ENCODE peak calls at places on chromosomes 1 and 21, in four cellular contexts. A, F, V and C are unnamed samples.

GRCh38 chr1:159879136-159879535 is 16.7 kb upstream of the VSIG8 start:
- DNase-seq in A (no peak), F (no peak), V (no peak), C (no peak)

GRCh38 chr1:14681182-14681581 is 82.7 kb downstream of the KAZN start:
- DNase-seq in A (peak; percentile 24), F (no peak), V (no peak), C (no peak)

GRCh38 chr1:87972818-87973217 is 644.1 kb downstream of the LMO4 start:
- DNase-seq in A (no peak), F (no peak), V (no peak), C (no peak)

GRCh38 chr1:186102559-186103148 is 272.4 kb downstream of the TPR start:
- DNase-seq in A (peak; percentile 55), F (no peak), V (peak; percentile 41), C (peak; percentile 95)

GRCh38 chr21:42061866-42062542 is 9.1 kb upstream of the UMODL1 start:
- DNase-seq in A (no peak), F (peak; percentile 93), V (no peak), C (no peak)

GRCh38 chr1:91689586-91690481 is 189.2 kb downstream of the CDC7 start:
- DNase-seq in A (no peak), F (no peak), V (no peak), C (peak; percentile 79)

GRCh38 chr1:238789916-238790667 is 596.3 kb upstream of the CHRM3 start:
- DNase-seq in A (peak; percentile 8), F (no peak), V (no peak), C (no peak)

GRCh38 chr1:240055978-240056772 is 35.5 kb upstream of the FMN2 start:
- DNase-seq in A (no peak), F (no peak), V (no peak), C (no peak)

GRCh38 chr1:109770331-109771095 is 6.8 kb upstream of the EPS8L3 start:
- DNase-seq in A (no peak), F (no peak), V (no peak), C (no peak)

GRCh38 chr1:103111926-103112325 is 3.6 kb upstream of the COL11A1 start:
- DNase-seq in A (peak; percentile 27), F (no peak), V (no peak), C (no peak)

GRCh38 chr1:2561898-2562895 is 6.0 kb downstream of the TNFRSF14 start:
- DNase-seq in A (no peak), F (no peak), V (no peak), C (no peak)

GRCh38 chr1:154453577-154454352 is 48.3 kb upstream of the TDRD10 start:
- DNase-seq in A (peak; percentile 74), F (no peak), V (no peak), C (peak; percentile 78)

GRCh38 chr1:104120488-104120887 is 370.8 kb downstream of the AMY1C start:
- DNase-seq in A (no peak), F (no peak), V (no peak), C (no peak)

GRCh38 chr1:19949016-19949415 is 25.6 kb upstream of the PLA2G2E start:
- DNase-seq in A (peak; percentile 90), F (no peak), V (peak; percentile 61), C (peak; percentile 76)

GRCh38 chr21:42991992-42992740 is 17.8 kb downstream of the PKNOX1 start:
- DNase-seq in A (peak; percentile 21), F (peak; percentile 45), V (peak; percentile 77), C (peak; percentile 93)

GRCh38 chr1:178048426-178048825 is 45.5 kb upstream of the RASAL2 start:
- DNase-seq in A (peak; percentile 39), F (no peak), V (no peak), C (no peak)

GRCh38 chr21:36532769-36533467 is 53.0 kb upstream of the CLDN14 start:
- DNase-seq in A (no peak), F (no peak), V (no peak), C (no peak)

GRCh38 chr1:25425098-25426085 is 4.8 kb upstream of the RHCE start:
- DNase-seq in A (peak; percentile 56), F (no peak), V (no peak), C (no peak)

GRCh38 chr1:116988248-116988647 is 13.3 kb upstream of the CD101 start:
- DNase-seq in A (peak; percentile 16), F (no peak), V (no peak), C (peak; percentile 78)

GRCh38 chr1:37461698-37462436 is 12.5 kb upstream of the ZC3H12A start:
- DNase-seq in A (no peak), F (no peak), V (no peak), C (peak; percentile 58)

GRCh38 chr1:87598429-87598828 is 269.7 kb downstream of the LMO4 start:
- DNase-seq in A (no peak), F (no peak), V (no peak), C (no peak)

GRCh38 chr1:113073457-113073950 is 506 bp downstream of the LRIG2 start:
- DNase-seq in A (no peak), F (no peak), V (peak; percentile 18), C (peak; percentile 59)
- H3K4me3 ChIP-seq in A (peak overlapping the region; percentile 92), F (peak overlapping the region; percentile 87), V (peak overlapping the region; percentile 85), C (peak overlapping the region; percentile 96)

GRCh38 chr1:243712890-243713425 is 137.1 kb downstream of the AKT3 start:
- DNase-seq in A (no peak), F (no peak), V (no peak), C (peak; percentile 29)

GRCh38 chr1:243708210-243708609 is 141.8 kb downstream of the AKT3 start:
- DNase-seq in A (no peak), F (no peak), V (no peak), C (peak; percentile 43)

GRCh38 chr1:243713470-243714186 is 136.4 kb downstream of the AKT3 start:
- DNase-seq in A (no peak), F (no peak), V (no peak), C (peak; percentile 59)

GRCh38 chr1:243712242-243712641 is 137.8 kb downstream of the AKT3 start:
- DNase-seq in A (no peak), F (no peak), V (no peak), C (no peak)

GRCh38 chr1:243710467-243710866 is 139.6 kb downstream of the AKT3 start:
- DNase-seq in A (no peak), F (no peak), V (no peak), C (no peak)
- H3K4me3 ChIP-seq in A (no peak overlapping the region), F (no peak overlapping the region), V (no peak overlapping the region), C (no peak overlapping the region)

GRCh38 chr1:17538428-17539130 is 919 bp upstream of the ARHGEF10L start:
- DNase-seq in A (no peak), F (no peak), V (no peak), C (no peak)

GRCh38 chr1:17539526-17540254 is at the start of gene ARHGEF10L:
- DNase-seq in A (no peak), F (no peak), V (no peak), C (no peak)

GRCh38 chr1:17540255-17541001 is 930 bp downstream of the ARHGEF10L start:
- DNase-seq in A (no peak), F (no peak), V (no peak), C (peak; percentile 43)

GRCh38 chr1:17538010-17538409 is 1.5 kb upstream of the ARHGEF10L start:
- DNase-seq in A (no peak), F (no peak), V (no peak), C (no peak)

DNA sequence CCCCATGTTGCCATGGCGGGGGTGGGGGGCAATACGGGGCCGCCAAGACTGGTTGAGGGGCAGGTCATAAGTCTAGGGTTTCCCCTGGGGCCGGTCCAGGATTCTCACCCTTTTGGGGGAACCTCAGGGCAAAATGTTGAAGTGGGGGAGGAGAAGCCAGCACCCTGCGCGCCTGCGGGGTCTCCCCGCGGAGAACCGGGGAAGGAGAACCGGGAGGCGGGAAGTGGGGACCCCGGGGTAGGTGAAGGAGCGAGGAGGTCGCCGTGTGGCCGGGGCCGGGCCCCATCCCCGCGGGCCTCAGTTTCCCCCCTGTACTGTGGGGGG is 334 bp upstream of the ARHGEF10L start:
- DNase-seq in A (no peak), F (no peak), V (no peak), C (no peak)
- H3K4me3 ChIP-seq in A (peak overlapping the region; percentile 51), F (no peak overlapping the region), V (peak overlapping the region; percentile 25), C (peak overlapping the region; percentile 21)

DNA sequence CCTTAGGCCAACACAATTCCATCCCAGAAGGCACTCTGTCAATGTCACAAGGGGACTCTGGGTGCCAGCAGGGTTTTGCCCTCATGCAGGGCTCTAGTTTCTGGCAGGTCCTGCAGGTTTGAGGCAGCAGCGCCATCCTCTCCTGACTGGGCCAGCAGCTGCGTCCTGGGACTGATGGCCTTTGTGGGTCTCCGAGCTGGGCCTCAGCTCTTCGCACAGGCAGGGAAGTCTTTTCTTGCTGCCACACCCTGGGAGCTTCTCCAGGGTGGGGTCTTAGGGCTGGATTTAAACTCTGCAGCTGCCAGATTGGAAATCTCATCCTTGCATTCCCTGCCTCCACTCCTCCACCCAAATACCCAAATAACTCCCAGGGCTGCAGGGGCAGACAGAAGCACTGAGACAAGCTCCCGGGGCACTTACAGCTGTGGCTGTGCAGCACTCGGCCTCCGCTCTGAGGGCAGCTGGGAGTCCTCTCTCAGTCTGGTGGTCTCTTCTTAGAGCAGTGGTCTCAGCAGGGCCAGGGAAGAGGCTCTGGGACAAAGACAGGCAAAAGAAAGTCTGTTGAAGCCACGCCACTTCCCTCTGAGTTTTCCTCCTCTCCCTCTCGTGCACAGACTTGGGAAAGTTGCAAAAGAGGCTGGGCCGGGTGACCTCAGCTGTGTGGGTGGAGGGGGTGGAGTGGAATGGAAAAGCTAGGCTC is at the start of gene RAB7B:
- DNase-seq in A (peak; percentile 76), F (no peak), V (no peak), C (peak; percentile 81)
- H3K4me3 ChIP-seq in A (peak within 1 kb of the TSS; percentile 62), F (no peak within 1 kb of the TSS), V (no peak within 1 kb of the TSS), C (peak within 1 kb of the TSS; percentile 38)

GRCh38 chr1:247357781-247358211 is 26.1 kb upstream of the ZNF496 start:
- DNase-seq in A (peak; percentile 32), F (no peak), V (peak; percentile 70), C (peak; percentile 81)

GRCh38 chr1:247358920-247359319 is 27.3 kb upstream of the ZNF496 start:
- DNase-seq in A (peak; percentile 19), F (no peak), V (no peak), C (peak; percentile 51)

GRCh38 chr1:247362074-247362597 is 30.5 kb upstream of the ZNF496 start:
- DNase-seq in A (no peak), F (no peak), V (no peak), C (no peak)

GRCh38 chr1:247360991-247361721 is 29.5 kb upstream of the ZNF496 start:
- DNase-seq in A (no peak), F (no peak), V (no peak), C (peak; percentile 47)

DNA sequence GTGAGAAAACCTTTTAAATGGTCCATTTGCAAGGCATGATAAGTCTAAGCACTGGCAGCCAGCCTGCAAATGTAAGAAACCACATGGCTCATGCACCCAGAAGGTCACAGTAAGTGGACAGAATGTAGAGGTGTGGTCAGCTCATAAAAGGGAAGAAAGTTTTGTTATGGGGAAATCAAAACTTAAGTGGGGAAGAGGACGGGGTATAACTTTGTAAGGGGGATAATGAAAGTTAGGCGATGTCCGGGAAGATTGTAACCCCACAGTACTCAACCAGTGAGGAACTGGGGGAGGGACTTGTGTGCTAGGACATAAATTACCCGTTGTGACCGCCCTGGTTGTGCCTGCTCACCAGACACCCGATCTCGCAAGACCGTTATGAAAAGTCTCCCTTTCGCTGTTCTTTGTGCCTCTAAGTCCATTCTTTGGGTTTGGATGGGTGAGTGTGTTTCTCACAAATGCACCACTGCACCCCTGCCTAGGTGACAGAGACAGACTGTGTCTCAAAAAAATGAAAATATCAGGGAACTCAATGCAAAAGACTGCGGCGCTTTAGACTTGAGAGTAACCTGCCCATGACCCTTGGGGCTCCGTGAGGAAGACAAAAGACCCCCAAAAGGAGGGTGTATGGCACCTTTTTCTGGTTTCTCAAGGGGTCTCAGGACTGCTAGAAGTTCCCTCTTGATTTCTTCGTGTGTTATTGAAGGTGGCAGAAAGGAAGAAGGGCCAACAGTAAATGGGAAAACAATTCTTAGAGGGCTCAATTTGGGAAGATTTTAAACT is 28.6 kb upstream of the ZNF496 start:
- DNase-seq in A (no peak), F (no peak), V (no peak), C (no peak)
- H3K4me3 ChIP-seq in A (no peak overlapping the region), F (no peak overlapping the region), V (no peak overlapping the region), C (no peak overlapping the region)